ENCODE peak calls at places on chromosome 21, in eight cellular contexts. U is amygdala, B is T47D, L is T-helper 2 cell, M is neural progenitor cell, D is progenitor cell of endocrine pancreas, Q is 8988T, I is left ventricle myocardium inferior. S is an unnamed sample.

GRCh38 chr21:37915941-37916794 is at the start of gene KCNJ6:
- DNase-seq in U (no peak), B (no peak), L (no peak), M (peak), D (peak), Q (no peak), I (no peak), S (no peak)

GRCh38 chr21:33070921-33071877 is 1.3 kb downstream of the OLIG1 start:
- DNase-seq in U (peak), B (peak), L (no peak), M (peak), D (no peak), Q (no peak), I (no peak), S (no peak)

GRCh38 chr21:38798481-38798882 is 7.2 kb upstream of the ETS2 start:
- DNase-seq in U (no peak), B (no peak), L (no peak), M (no peak), D (no peak), Q (peak), I (no peak), S (peak)

GRCh38 chr21:37757631-37758376 is 158.5 kb downstream of the KCNJ6 start:
- DNase-seq in U (no peak), B (no peak), L (no peak), M (no peak), D (no peak), Q (no peak), I (no peak), S (no peak)

GRCh38 chr21:46119565-46120271 is 21.8 kb downstream of the COL6A2 start:
- DNase-seq in U (no peak), B (no peak), L (no peak), M (no peak), D (no peak), Q (peak), I (peak), S (peak)

GRCh38 chr21:43917515-43918384 is 52.7 kb downstream of the AGPAT3 start:
- DNase-seq in U (no peak), B (peak), L (peak), M (no peak), D (no peak), Q (no peak), I (no peak), S (no peak)

GRCh38 chr21:42107881-42108553 is 36.9 kb downstream of the UMODL1 start:
- DNase-seq in U (no peak), B (peak), L (peak), M (peak), D (peak), Q (peak), I (peak), S (peak)

GRCh38 chr21:35232545-35233176 is 183.6 kb upstream of the RUNX1 start:
- DNase-seq in U (no peak), B (no peak), L (no peak), M (no peak), D (no peak), Q (no peak), I (no peak), S (peak)

GRCh38 chr21:14880922-14881321 is 183.9 kb downstream of the NRIP1 start:
- DNase-seq in U (no peak), B (no peak), L (no peak), M (no peak), D (no peak), Q (no peak), I (no peak), S (no peak)

GRCh38 chr21:34996304-34997081 is 52.6 kb downstream of the RUNX1 start:
- DNase-seq in U (no peak), B (no peak), L (no peak), M (no peak), D (no peak), Q (no peak), I (no peak), S (no peak)

GRCh38 chr21:34320006-34320405 is 43.8 kb upstream of the KCNE2 start:
- DNase-seq in U (no peak), B (no peak), L (no peak), M (no peak), D (no peak), Q (no peak), I (no peak), S (no peak)

GRCh38 chr21:37219766-37220432 is 47.2 kb downstream of the VPS26C start:
- DNase-seq in U (no peak), B (peak), L (peak), M (no peak), D (no peak), Q (no peak), I (no peak), S (peak)

GRCh38 chr21:33924766-33925100 is 9.1 kb upstream of the ATP5PO start:
- DNase-seq in U (no peak), B (peak), L (no peak), M (no peak), D (no peak), Q (no peak), I (no peak), S (no peak)

GRCh38 chr21:38494688-38495087 is 3.6 kb downstream of the ERG start:
- DNase-seq in U (no peak), B (no peak), L (no peak), M (no peak), D (no peak), Q (no peak), I (no peak), S (no peak)

GRCh38 chr21:36734367-36735200 is 35.7 kb downstream of the SIM2 start:
- DNase-seq in U (no peak), B (no peak), L (no peak), M (no peak), D (no peak), Q (no peak), I (no peak), S (no peak)

GRCh38 chr21:45982256-45982757 is 737 bp downstream of the COL6A1 start:
- DNase-seq in U (no peak), B (no peak), L (no peak), M (peak), D (no peak), Q (peak), I (no peak), S (no peak)

S was measured in SJCRH30.